ENCODE peak calls at places on chromosomes 1 and 21, in nine cellular contexts. J is upper lobe of right lung; T is GM10248; D is fibroblast of the aortic adventitia; V is CD4-positive, alpha-beta T cell; O is HFF-Myc; R is psoas muscle; M is HCT116; F is fibroblast of lung. L is an unnamed sample.

GRCh38 chr1:156247460-156248322 is at the start of gene PAQR6:
- DNase-seq in F (no peak), T (no peak), D (no peak), J (no peak), M (no peak), O (no peak), V (no peak), R (peak), L (peak)

GRCh38 chr1:234841710-234842231 is 231.8 kb upstream of the IRF2BP2 start:
- DNase-seq in D (peak), M (no peak), V (no peak), J (no peak), T (peak), O (no peak), R (no peak), F (peak), L (no peak)

GRCh38 chr1:14707774-14708450 is 109.4 kb downstream of the KAZN start:
- DNase-seq in R (no peak), V (no peak), D (no peak), J (no peak), O (no peak), M (no peak), F (no peak), T (no peak), L (no peak)

GRCh38 chr1:196501760-196502428 is 106.3 kb downstream of the KCNT2 start:
- DNase-seq in O (no peak), T (no peak), M (no peak), F (no peak), R (no peak), J (no peak), V (no peak), D (no peak), L (no peak)

GRCh38 chr1:76865696-76866291 is 1.5 kb upstream of the ST6GALNAC5 start:
- DNase-seq in D (no peak), O (no peak), J (no peak), R (no peak), V (no peak), T (no peak), F (no peak), M (no peak), L (no peak)

GRCh38 chr1:164470996-164471395 is 88.0 kb upstream of the PBX1 start:
- DNase-seq in R (no peak), O (no peak), F (no peak), D (no peak), T (no peak), M (no peak), V (no peak), J (no peak), L (no peak)

GRCh38 chr1:116089870-116090269 is 21.3 kb upstream of the MAB21L3 start:
- DNase-seq in J (no peak), R (no peak), D (no peak), V (no peak), T (no peak), F (no peak), O (no peak), M (no peak), L (no peak)

GRCh38 chr21:33123396-33124120 is 53.6 kb downstream of the OLIG1 start:
- DNase-seq in M (no peak), T (no peak), J (no peak), O (no peak), F (no peak), R (no peak), D (no peak), V (no peak), L (no peak)

GRCh38 chr1:46646331-46646730 is 21.8 kb downstream of the ATPAF1 start:
- DNase-seq in M (no peak), J (no peak), T (no peak), O (no peak), V (no peak), F (no peak), R (no peak), D (peak), L (no peak)

GRCh38 chr1:161225534-161226319 is at the start of gene TOMM40L:
- DNase-seq in M (peak), O (peak), F (peak), T (peak), D (peak), R (peak), J (peak), V (peak), L (peak)

GRCh38 chr1:164659621-164660414 is 100.8 kb downstream of the PBX1 start:
- DNase-seq in D (no peak), R (no peak), M (peak), T (no peak), V (no peak), O (no peak), J (no peak), F (no peak), L (no peak)

GRCh38 chr1:8818325-8818775 is 910 bp upstream of the RERE start:
- DNase-seq in V (no peak), J (no peak), M (peak), O (peak), R (no peak), F (peak), D (peak), T (no peak), L (no peak)

GRCh38 chr1:36894824-36895223 is 139.5 kb downstream of the GRIK3 start:
- DNase-seq in D (no peak), F (no peak), M (no peak), J (no peak), O (no peak), T (no peak), V (no peak), R (no peak), L (no peak)

GRCh38 chr1:168636200-168636599 is 59.8 kb downstream of the XCL1 start:
- DNase-seq in T (no peak), F (peak), D (peak), O (no peak), R (no peak), M (no peak), V (no peak), J (no peak), L (no peak)

GRCh38 chr1:152906023-152906565 is 2.3 kb upstream of the IVL start:
- DNase-seq in F (peak), O (no peak), T (no peak), D (peak), V (no peak), R (no peak), J (no peak), M (peak), L (no peak)

GRCh38 chr1:175016073-175016722 is 7.0 kb downstream of the MRPS14 start:
- DNase-seq in T (no peak), M (no peak), O (no peak), R (no peak), V (no peak), F (peak), D (peak), J (no peak), L (no peak)

GRCh38 chr1:68228833-68229232 is 3.5 kb downstream of the WLS start:
- DNase-seq in M (no peak), O (no peak), V (no peak), J (no peak), T (no peak), R (no peak), D (peak), F (peak), L (no peak)

GRCh38 chr1:168408531-168409242 is 128.0 kb downstream of the TBX19 start:
- DNase-seq in R (no peak), O (no peak), V (peak), F (no peak), M (peak), J (no peak), T (peak), D (peak), L (no peak)

GRCh38 chr1:114558548-114558947 is 22.9 kb downstream of the BCAS2 start:
- DNase-seq in O (no peak), T (peak), R (no peak), V (no peak), F (peak), J (no peak), D (peak), M (peak), L (no peak)

GRCh38 chr1:223726380-223727001 is 14.2 kb downstream of the CAPN2 start:
- DNase-seq in R (peak), O (peak), J (peak), D (peak), M (peak), V (peak), T (peak), F (peak), L (peak)

GRCh38 chr1:55443175-55443933 is 228.2 kb upstream of the USP24 start:
- DNase-seq in D (peak), J (peak), F (peak), R (peak), T (no peak), V (no peak), O (peak), M (peak), L (no peak)

GRCh38 chr1:228379165-228379460 is 27.5 kb downstream of the TRIM11 start:
- DNase-seq in M (no peak), D (peak), J (peak), R (peak), F (no peak), O (no peak), V (no peak), T (no peak), L (no peak)

GRCh38 chr1:228889289-228889688 is 154.0 kb downstream of the RHOU start:
- DNase-seq in M (no peak), R (no peak), F (no peak), O (no peak), V (no peak), T (no peak), J (no peak), D (no peak), L (no peak)

GRCh38 chr1:186783193-186783592 is 45.6 kb upstream of the PLA2G4A start:
- DNase-seq in O (no peak), R (no peak), M (no peak), V (no peak), D (no peak), J (no peak), T (no peak), F (no peak), L (no peak)

GRCh38 chr1:53766766-53767409 is 27.9 kb upstream of the GLIS1 start:
- DNase-seq in V (no peak), O (no peak), T (no peak), D (peak), M (no peak), F (peak), R (no peak), J (no peak), L (no peak)

GRCh38 chr1:36528361-36529349 is 45.9 kb upstream of the CSF3R start:
- DNase-seq in J (no peak), O (no peak), D (no peak), R (no peak), F (no peak), M (no peak), V (no peak), T (no peak), L (no peak)

GRCh38 chr1:184624626-184625025 is 130.0 kb downstream of the EDEM3 start:
- DNase-seq in O (no peak), V (no peak), R (no peak), T (no peak), J (no peak), D (no peak), M (no peak), F (no peak), L (no peak)

GRCh38 chr1:184623404-184623803 is 131.3 kb downstream of the EDEM3 start:
- DNase-seq in O (no peak), T (no peak), F (no peak), D (no peak), J (no peak), M (no peak), R (no peak), V (no peak), L (no peak)

GRCh38 chr1:184624051-184624450 is 130.6 kb downstream of the EDEM3 start:
- DNase-seq in R (no peak), V (no peak), J (no peak), O (no peak), D (peak), T (no peak), F (no peak), M (no peak), L (no peak)

GRCh38 chr1:184621262-184621661 is 133.4 kb downstream of the EDEM3 start:
- DNase-seq in O (peak), J (no peak), R (no peak), M (no peak), T (no peak), D (peak), V (no peak), F (peak), L (no peak)

GRCh38 chr1:184622136-184622823 is 132.4 kb downstream of the EDEM3 start:
- DNase-seq in J (no peak), F (peak), O (peak), R (peak), D (peak), V (no peak), M (no peak), T (no peak), L (no peak)
- TF ChIP-seq CTCF in J (no peak), F (no peak), O (no peak), R (no peak), D (no peak), V (no peak), M (no peak), T (no peak), L (no peak)

GRCh38 chr1:210144736-210145135 is 87.9 kb upstream of the SERTAD4 start:
- DNase-seq in J (no peak), V (no peak), D (no peak), O (no peak), T (no peak), M (no peak), F (no peak), R (no peak), L (no peak)

GRCh38 chr1:210143465-210144062 is 89.0 kb upstream of the SERTAD4 start:
- DNase-seq in T (peak), F (peak), R (peak), V (no peak), J (peak), M (peak), O (peak), D (peak), L (peak)
- TF ChIP-seq CTCF in T (peak), F (peak), R (peak), V (peak), J (peak), M (peak), O (peak), D (peak), L (peak)

GRCh38 chr21:40842197-40842552 is 4.8 kb downstream of the DSCAM start:
- DNase-seq in D (no peak), T (no peak), F (no peak), M (no peak), O (no peak), R (no peak), V (no peak), J (no peak), L (no peak)
- TF ChIP-seq CTCF in D (no peak), T (no peak), F (no peak), M (no peak), O (no peak), R (no peak), V (no peak), J (no peak), L (peak)

DNA sequence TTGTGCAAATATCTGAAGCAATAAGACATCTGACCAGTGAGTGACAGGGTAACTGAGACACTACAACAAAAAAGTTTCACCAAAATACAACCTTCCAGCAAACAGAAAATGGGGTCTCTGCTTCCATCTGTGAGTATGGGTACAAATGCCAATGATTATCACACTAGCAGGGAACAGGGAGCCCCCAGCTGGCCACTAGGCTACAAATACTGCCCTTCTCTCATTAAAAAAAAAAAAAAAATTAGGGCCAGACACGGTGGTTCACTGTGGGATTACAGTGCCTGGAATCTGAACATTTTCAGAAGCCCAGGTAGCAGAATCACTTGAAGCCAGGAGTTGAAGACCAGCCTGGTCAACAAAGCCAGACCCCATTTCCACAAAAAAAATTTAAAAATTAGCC is 48.4 kb upstream of the EDARADD start:
- DNase-seq in M (no peak), V (no peak), J (no peak), O (no peak), F (no peak), T (no peak), D (no peak), R (no peak), L (no peak)
- TF ChIP-seq CTCF in M (peak), V (no peak), J (no peak), O (peak), F (no peak), T (no peak), D (no peak), R (no peak), L (peak)

GRCh38 chr1:208242829-208243521 is 1.2 kb downstream of the PLXNA2 start:
- DNase-seq in R (peak), F (peak), D (no peak), T (no peak), M (no peak), J (peak), O (no peak), V (no peak), L (no peak)
- TF ChIP-seq CTCF in R (peak), F (no peak), D (peak), T (no peak), M (no peak), J (no peak), O (no peak), V (no peak), L (peak)

DNA sequence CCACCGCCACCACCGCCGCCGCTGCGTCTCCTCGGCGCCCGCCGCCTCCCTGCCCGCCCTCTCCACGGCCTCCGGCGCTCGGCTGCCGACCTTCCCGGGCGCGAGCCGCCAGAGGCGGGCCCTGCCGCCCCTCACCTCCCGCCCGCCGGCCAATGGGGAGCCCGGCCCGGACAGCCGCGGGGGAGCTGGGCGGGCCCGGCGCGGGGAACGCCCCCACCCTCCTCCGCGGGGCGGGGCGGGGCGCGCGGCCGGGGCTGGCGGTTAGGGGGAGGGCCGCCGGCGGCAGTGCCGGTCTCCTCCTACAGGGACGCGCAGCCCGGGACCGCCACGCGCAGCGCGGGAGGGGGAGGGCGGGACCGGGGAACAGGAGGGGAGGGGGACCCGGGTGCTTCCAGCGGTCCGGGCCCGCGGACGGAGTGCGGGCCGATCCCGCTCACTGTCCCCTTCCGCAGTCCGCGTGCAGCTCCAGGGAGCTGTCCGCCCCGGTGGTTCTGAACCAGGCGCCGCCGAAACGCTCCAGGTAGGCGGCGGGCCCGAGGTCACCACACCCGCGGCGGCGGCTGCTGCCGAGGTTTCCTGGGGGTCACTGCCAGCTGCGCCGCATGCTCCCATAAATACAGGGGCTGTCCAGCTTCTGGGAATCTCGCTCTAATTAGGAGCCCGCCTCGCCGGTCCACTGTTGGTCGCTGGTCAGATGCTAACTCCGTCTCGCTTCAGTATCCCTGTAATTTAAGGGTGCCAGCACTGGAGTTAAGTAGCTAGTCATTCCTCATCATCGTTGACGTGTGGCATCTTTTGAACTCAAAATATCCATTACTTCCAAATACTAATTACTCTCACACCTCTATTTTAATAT is at the start of gene PGBD5:
- DNase-seq in V (no peak), O (no peak), D (peak), T (peak), M (no peak), R (peak), F (peak), J (peak), L (peak)
- TF ChIP-seq CTCF in V (no peak), O (no peak), D (no peak), T (no peak), M (no peak), R (no peak), F (no peak), J (no peak), L (peak)

L was measured in neural crest cell.